ENCODE peak calls at places on chromosomes 4 and X, in five cellular contexts. A is effector memory CD4-positive, alpha-beta T cell; L is IMR-90; J is OCI-LY7; S is right lobe of liver. W is an unnamed sample. For H3K4me1, the result is how much of the 10 kb centered on the place peaks cover.

GRCh38 chr4:110904435-110905050 is 281.7 kb upstream of the PITX2 start:
- DNase-seq in S (no peak), J (no peak), A (no peak), L (peak), W (no peak)

GRCh38 chrX:120664081-120664480 is 34.2 kb upstream of the C1GALT1C1 start:
- DNase-seq in L (peak), J (peak), S (no peak), A (no peak), W (peak)

GRCh38 chr4:1232661-1233621 is 16.0 kb downstream of the CTBP1 start:
- DNase-seq in A (no peak), L (peak), J (no peak), S (peak), W (no peak)

GRCh38 chr4:40886931-40887330 is 137.2 kb downstream of the NSUN7 start:
- DNase-seq in J (no peak), A (no peak), L (no peak), S (no peak), W (no peak)

GRCh38 chrX:73127700-73128241 is 48.5 kb upstream of the PABPC1L2A start:
- DNase-seq in L (no peak), J (no peak), S (peak), A (no peak), W (peak)

GRCh38 chrX:78105944-78106650 is 2.0 kb downstream of the PGK1 start:
- DNase-seq in L (no peak), J (no peak), A (no peak), S (no peak), W (peak)

GRCh38 chr4:7423391-7423790 is 11.3 kb downstream of the PSAPL1 start:
- DNase-seq in J (no peak), L (no peak), S (no peak), A (no peak), W (no peak)

GRCh38 chr4:95798003-95798402 is 41.9 kb upstream of the PDHA2 start:
- DNase-seq in S (no peak), L (no peak), J (no peak), A (no peak), W (no peak)

GRCh38 chrX:134948333-134949241 is 42.2 kb upstream of the SMIM10 start:
- DNase-seq in A (no peak), L (peak), S (no peak), J (no peak), W (no peak)

GRCh38 chrX:9467751-9468150 is 2.9 kb downstream of the TBL1X start:
- DNase-seq in J (no peak), L (peak), A (no peak), S (no peak), W (no peak)
- H3K4me3 ChIP-seq in J (no peak), L (peak), A (no peak), S (no peak), W (no peak)

DNA sequence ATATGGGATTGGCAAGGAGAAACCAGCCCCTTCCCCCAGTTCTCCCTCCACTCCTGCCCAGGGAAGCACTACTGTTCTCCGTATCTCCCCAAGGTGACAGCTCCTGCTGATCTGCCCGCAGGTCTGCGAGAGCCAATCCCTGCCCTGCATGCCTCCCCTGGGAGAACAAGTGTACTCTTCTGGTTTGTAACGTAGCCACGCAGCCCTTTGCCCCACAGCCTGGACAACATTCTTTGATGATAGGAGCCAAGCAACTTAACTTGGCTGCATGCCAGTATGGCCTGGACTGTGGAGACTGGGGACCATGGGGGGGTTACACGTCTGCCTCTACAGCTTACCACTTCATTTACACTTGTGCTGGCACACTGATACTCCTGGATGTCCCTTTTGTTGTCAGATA is 2.0 kb downstream of the STBD1 start:
- DNase-seq in L (no peak), S (peak), A (no peak), J (no peak), W (no peak)
- H3K4me1 ChIP-seq in L (under half), S (under half), A (under half), J (under half), W (under half)

GRCh38 chrX:46953597-46953996 is 41.4 kb downstream of the JADE3 start:
- DNase-seq in S (no peak), J (no peak), L (no peak), A (no peak), W (no peak)
- H3K4me3 ChIP-seq in S (no peak), J (peak), L (no peak), A (no peak), W (no peak)

GRCh38 chr4:179530953-179531352 is 2088.7 kb upstream of the AGA start:
- DNase-seq in A (no peak), S (no peak), J (no peak), L (peak), W (no peak)
- H3K4me1 ChIP-seq in A (under half), S (under half), J (under half), L (under half), W (under half)

DNA sequence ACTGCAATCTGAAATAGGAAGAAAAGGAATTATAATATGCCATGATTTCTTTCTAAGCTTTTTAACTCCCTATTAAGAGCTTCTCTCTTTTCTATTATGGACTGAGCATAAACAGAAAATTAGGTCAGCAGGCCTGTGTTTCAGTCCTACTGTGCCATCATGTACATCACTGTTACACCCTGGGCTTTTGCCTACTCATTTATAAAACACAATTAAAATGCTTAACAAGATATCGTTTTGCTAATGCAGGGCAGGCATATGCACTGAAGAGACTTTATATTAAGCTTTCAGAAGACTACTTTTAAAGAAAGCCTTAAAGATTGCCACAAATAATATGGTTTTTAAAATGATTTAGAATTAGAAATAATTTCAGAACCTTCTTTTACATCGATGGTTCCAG is 828 bp upstream of the BBS12 start:
- DNase-seq in A (no peak), J (no peak), S (no peak), L (no peak), W (no peak)
- H3K4me3 ChIP-seq in A (peak), J (peak), S (no peak), L (no peak), W (no peak)

DNA sequence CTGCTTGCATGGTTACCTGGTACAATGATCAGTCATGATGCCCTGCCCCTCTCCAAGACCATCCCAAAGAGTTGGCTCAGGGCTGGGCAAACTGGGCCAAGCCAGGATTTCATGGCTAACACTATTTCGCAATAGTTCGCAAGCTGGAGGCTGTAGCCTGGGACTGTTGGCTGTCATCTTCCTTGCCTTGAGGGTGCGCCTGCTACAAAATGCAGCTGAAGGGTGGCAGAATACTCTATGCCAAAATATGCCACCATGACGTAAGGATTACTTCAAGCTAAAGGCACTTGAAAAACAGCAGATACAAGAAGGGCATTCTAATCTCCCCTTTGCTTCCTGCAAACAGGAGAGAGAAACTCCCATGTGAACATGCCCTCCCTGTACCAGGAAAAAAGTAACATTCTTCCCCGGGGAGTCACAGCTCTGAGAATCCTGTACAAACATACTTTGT is 21.0 kb downstream of the SAT1 start:
- DNase-seq in J (no peak), S (no peak), A (no peak), L (peak), W (no peak)
- H3K4me1 ChIP-seq in J (under half), S (under half), A (under half), L (under half), W (under half)

DNA sequence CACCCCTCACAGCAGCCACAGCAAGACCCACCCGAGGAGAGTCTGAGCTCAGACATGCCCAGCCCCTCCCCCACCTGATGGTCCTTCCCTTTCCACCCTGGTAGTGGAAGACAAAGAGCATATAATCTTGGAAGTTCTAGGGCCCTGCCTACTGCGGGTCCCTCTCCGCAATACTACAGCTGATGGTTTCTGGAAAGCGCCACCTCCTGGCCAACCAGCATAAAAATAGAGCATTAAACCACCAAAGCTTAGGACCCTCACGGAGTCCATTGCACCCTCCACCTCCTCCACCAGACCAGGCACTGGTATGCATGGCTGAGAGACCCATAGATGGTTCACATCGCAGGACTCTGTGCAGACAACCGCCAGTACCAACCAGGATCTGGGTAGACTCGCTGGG is 78.2 kb downstream of the SH3BGRL start:
- DNase-seq in L (no peak), J (no peak), A (no peak), S (no peak), W (no peak)
- H3K4me3 ChIP-seq in L (no peak), J (no peak), A (no peak), S (no peak), W (no peak)

W was measured in CD4-positive, alpha-beta memory T cell.